ENCODE peak calls at places on chromosomes 13 and 19, in seven cellular contexts. V is astrocyte of the spinal cord, X is nephron progenitor cell, Y is tibial artery, Q is thoracic aorta, L is uterus, U is endothelial cell. G is an unnamed sample.
A peak's percentile ranks its signal among the peaks of the same experiment; 100 is the strongest.

GRCh38 chr13:46039421-46040036 is 13.0 kb downstream of the ZC3H13 start:
- DNase-seq in X (no peak), Q (no peak), Y (no peak), L (no peak), V (no peak), U (no peak), G (no peak)

GRCh38 chr19:16449330-16449961 is 22.3 kb downstream of the EPS15L1 start:
- DNase-seq in L (no peak), Y (no peak), X (no peak), V (no peak), U (no peak), Q (no peak), G (no peak)

GRCh38 chr19:14606627-14607026 is 23.7 kb downstream of the CLEC17A start:
- DNase-seq in Y (no peak), L (no peak), Q (no peak), X (no peak), U (no peak), V (no peak), G (no peak)

GRCh38 chr13:31374682-31375081 is 174.9 kb downstream of the B3GLCT start:
- DNase-seq in V (no peak), Q (no peak), U (no peak), L (no peak), X (peak; percentile 46), Y (no peak), G (no peak)

GRCh38 chr13:103948477-103948876 is 882.3 kb upstream of the SLC10A2 start:
- DNase-seq in L (no peak), V (no peak), Q (no peak), Y (no peak), U (no peak), X (no peak), G (no peak)

GRCh38 chr19:51066393-51066792 is 1.5 kb upstream of the KLK13 start:
- DNase-seq in Y (no peak), L (no peak), Q (no peak), U (no peak), X (no peak), V (no peak), G (no peak)

GRCh38 chr13:38657191-38657590 is 29.7 kb upstream of the FREM2 start:
- DNase-seq in L (no peak), U (no peak), V (peak; percentile 43), Q (no peak), X (no peak), Y (no peak), G (no peak)

GRCh38 chr19:45990113-45990728 is 5.0 kb upstream of the CCDC61 start:
- DNase-seq in V (no peak), L (no peak), X (no peak), Q (no peak), Y (no peak), U (no peak), G (no peak)

GRCh38 chr13:59829690-59830089 is 334.0 kb downstream of the DIAPH3 start:
- DNase-seq in V (no peak), U (no peak), Y (no peak), L (no peak), Q (no peak), X (no peak), G (no peak)

GRCh38 chr13:99656843-99657506 is 155.7 kb downstream of the TM9SF2 start:
- DNase-seq in U (no peak), V (peak; percentile 16), Y (no peak), Q (no peak), L (no peak), X (no peak), G (no peak)

GRCh38 chr13:98570929-98571372 is 6.0 kb downstream of the STK24 start:
- DNase-seq in Y (no peak), L (peak; percentile 34), U (no peak), Q (no peak), X (no peak), V (peak; percentile 50), G (no peak)

GRCh38 chr19:34360354-34360909 is 4.6 kb upstream of the GPI start:
- DNase-seq in Y (no peak), L (no peak), X (no peak), Q (no peak), V (no peak), U (no peak), G (no peak)

GRCh38 chr13:20831933-20832332 is 58.2 kb upstream of the EEF1AKMT1 start:
- DNase-seq in Q (no peak), V (no peak), Y (no peak), X (no peak), L (no peak), U (no peak), G (no peak)

GRCh38 chr13:70729369-70729768 is 621.1 kb upstream of the KLHL1 start:
- DNase-seq in Y (no peak), Q (no peak), V (no peak), L (no peak), U (no peak), X (no peak), G (peak; percentile 37)

GRCh38 chr19:51702103-51702753 is 9.1 kb downstream of the SPACA6 start:
- DNase-seq in V (peak; percentile 55), L (peak; percentile 84), Q (peak; percentile 60), Y (peak; percentile 90), X (peak; percentile 83), U (peak; percentile 77), G (peak; percentile 47)

GRCh38 chr13:52432456-52432855 is 18.0 kb downstream of the VPS36 start:
- DNase-seq in L (no peak), V (no peak), Q (no peak), X (no peak), U (no peak), Y (no peak), G (no peak)
- TF ChIP-seq CTCF in L (no peak), V (no peak), Q (no peak), X (no peak), U (no peak), Y (no peak), G (no peak)

DNA sequence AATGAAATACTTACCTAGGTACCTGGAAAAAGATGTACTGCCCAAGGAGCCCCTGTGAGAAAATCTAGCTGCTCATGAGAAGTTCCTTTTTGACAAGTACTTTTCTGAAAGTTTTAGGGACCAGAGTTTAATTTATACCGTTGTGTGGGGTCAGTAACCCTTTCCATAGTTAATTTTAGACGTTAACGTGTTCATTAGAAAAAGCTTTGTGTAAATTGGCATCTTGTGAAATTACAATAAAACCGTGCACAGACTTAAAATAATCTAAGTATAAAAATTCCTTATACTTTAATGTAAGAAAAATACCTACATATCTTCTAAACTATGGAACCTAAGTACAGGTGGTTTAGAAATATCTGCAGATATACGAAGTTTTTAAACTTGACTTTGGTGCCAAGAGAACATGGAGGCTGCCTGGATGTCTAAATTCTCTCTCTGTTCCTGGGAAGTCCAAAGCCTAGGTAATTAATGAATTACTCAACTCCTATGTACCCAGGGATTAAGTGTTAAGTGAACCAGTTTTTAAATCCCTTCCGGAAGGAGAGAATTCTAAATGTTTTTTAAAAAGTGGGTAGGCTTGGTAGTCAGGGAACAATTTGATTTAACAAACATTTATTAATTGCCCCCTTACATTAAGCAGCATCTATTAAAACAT is 50.2 kb upstream of the PDX1 start:
- DNase-seq in Y (no peak), U (no peak), L (no peak), X (no peak), Q (no peak), V (no peak), G (no peak)
- TF ChIP-seq CTCF in Y (no peak), U (peak; percentile 43), L (no peak), X (no peak), Q (no peak), V (no peak), G (no peak)

GRCh38 chr19:7597689-7598088 is 2.0 kb downstream of the CAMSAP3 start:
- DNase-seq in V (no peak), L (no peak), U (no peak), Y (no peak), Q (no peak), X (no peak), G (no peak)
- TF ChIP-seq CTCF in V (no peak), L (no peak), U (no peak), Y (no peak), Q (no peak), X (no peak), G (no peak)

GRCh38 chr19:44975444-44975843 is 20.3 kb downstream of the CLPTM1 start:
- DNase-seq in Y (no peak), X (no peak), L (no peak), U (no peak), Q (no peak), V (no peak), G (no peak)
- TF ChIP-seq CTCF in Y (no peak), X (no peak), L (no peak), U (no peak), Q (no peak), V (no peak), G (no peak)

GRCh38 chr19:29119582-29119981 is 93.4 kb downstream of the UQCRFS1 start:
- DNase-seq in L (no peak), V (no peak), X (peak; percentile 38), Y (peak; percentile 21), Q (no peak), U (peak; percentile 56), G (no peak)
- TF ChIP-seq CTCF in L (no peak), V (no peak), X (peak; percentile 41), Y (no peak), Q (no peak), U (peak; percentile 26), G (no peak)

G was measured in BE2C.